ENCODE peak calls at places on chromosomes 16 and 17, in eight cellular contexts. D is HTR-8/SVneo, U is T-helper 1 cell, M is cerebellar nuclear complex, E is cardiac fibroblast, F is GM12891, K is ovary, G is occipital lobe. N is an unnamed sample.

GRCh38 chr17:31318298-31319190 is 2.9 kb downstream of the EVI2A start:
- DNase-seq in F (no peak), E (peak; percentile 87), D (no peak), K (peak; percentile 66), G (peak; percentile 68), M (peak; percentile 59), U (no peak), N (peak; percentile 51)

GRCh38 chr17:37726248-37726647 is 18.6 kb downstream of the HNF1B start:
- DNase-seq in E (no peak), G (no peak), D (no peak), K (no peak), U (no peak), F (no peak), M (no peak), N (no peak)

GRCh38 chr17:42677921-42678781 is 1.4 kb upstream of the PLEKHH3 start:
- DNase-seq in K (peak; percentile 91), F (peak; percentile 76), U (peak; percentile 30), G (peak; percentile 78), M (peak; percentile 72), D (peak; percentile 97), E (peak; percentile 88), N (peak; percentile 78)

GRCh38 chr17:66897141-66897540 is 62.2 kb downstream of the CACNG5 start:
- DNase-seq in U (no peak), E (no peak), G (no peak), F (no peak), M (no peak), D (no peak), K (no peak), N (no peak)

GRCh38 chr16:82761236-82761635 is 134.5 kb downstream of the CDH13 start:
- DNase-seq in F (no peak), M (no peak), U (no peak), E (peak; percentile 86), G (peak; percentile 13), K (peak; percentile 36), D (no peak), N (no peak)

GRCh38 chr16:3819741-3820724 is 60.5 kb downstream of the CREBBP start:
- DNase-seq in D (peak; percentile 77), U (no peak), K (peak; percentile 49), M (no peak), E (peak; percentile 97), G (no peak), F (no peak), N (no peak)

GRCh38 chr17:7217113-7217987 is 2.3 kb downstream of the DLG4 start:
- DNase-seq in K (peak; percentile 74), M (no peak), G (peak; percentile 18), F (no peak), U (no peak), D (no peak), E (peak; percentile 81), N (peak; percentile 55)

GRCh38 chr16:82195917-82196494 is 26.0 kb upstream of the MPHOSPH6 start:
- DNase-seq in G (no peak), U (no peak), E (peak; percentile 86), M (no peak), D (no peak), K (no peak), F (no peak), N (no peak)

GRCh38 chr17:17067277-17067676 is 25.0 kb downstream of the MPRIP start:
- DNase-seq in F (no peak), K (no peak), M (no peak), U (no peak), G (no peak), D (peak; percentile 73), E (peak; percentile 53), N (no peak)

GRCh38 chr16:89037261-89038152 is 56.1 kb upstream of the ACSF3 start:
- DNase-seq in F (no peak), U (no peak), G (no peak), M (no peak), K (peak; percentile 52), D (peak; percentile 26), E (peak; percentile 32), N (no peak)

GRCh38 chr17:72682597-72682996 is 409.9 kb downstream of the SLC39A11 start:
- DNase-seq in M (no peak), G (no peak), K (no peak), D (peak; percentile 34), F (no peak), E (peak; percentile 37), U (no peak), N (no peak)

N was measured in anterior cingulate cortex.